ENCODE peak calls at places on chromosome X, in five cellular contexts. One of them, this sample, is unnamed.
A peak's percentile ranks its signal among the peaks of the same experiment; 100 is the strongest.

GRCh38 chrX:19569121-19569805 is 54.0 kb upstream of the MAP3K15 start:
- DNase-seq in fibroblast of pulmonary artery: no peak
- DNase-seq in NCI-H1694 treated with DMSO at 0.1 percent for 48 hours: no peak
- DNase-seq in iPS DF 6.9: no peak
- DNase-seq in fibroblast of lung: no peak
- DNase-seq in this sample: no peak

GRCh38 chrX:71846429-71846828 is 64.2 kb upstream of the NHSL2 start:
- DNase-seq in iPS DF 6.9: no peak
- DNase-seq in fibroblast of lung: peak; percentile 37
- DNase-seq in fibroblast of pulmonary artery: peak; percentile 9
- DNase-seq in NCI-H1694 treated with DMSO at 0.1 percent for 48 hours: no peak
- DNase-seq in this sample: no peak

GRCh38 chrX:9682456-9682855 is 83.2 kb downstream of the GPR143 start:
- DNase-seq in fibroblast of pulmonary artery: peak; percentile 50
- DNase-seq in fibroblast of lung: peak; percentile 59
- DNase-seq in NCI-H1694 treated with DMSO at 0.1 percent for 48 hours: no peak
- DNase-seq in iPS DF 6.9: no peak
- DNase-seq in this sample: peak; percentile 15

GRCh38 chrX:103783971-103784370 is 7.3 kb downstream of the PLP1 start:
- DNase-seq in fibroblast of pulmonary artery: peak; percentile 24
- DNase-seq in NCI-H1694 treated with DMSO at 0.1 percent for 48 hours: no peak
- DNase-seq in iPS DF 6.9: no peak
- DNase-seq in fibroblast of lung: no peak
- DNase-seq in this sample: no peak

GRCh38 chrX:134761788-134762187 is 103.5 kb upstream of the PLAC1 start:
- DNase-seq in iPS DF 6.9: no peak
- DNase-seq in fibroblast of pulmonary artery: no peak
- DNase-seq in fibroblast of lung: peak; percentile 27
- DNase-seq in NCI-H1694 treated with DMSO at 0.1 percent for 48 hours: peak; percentile 28
- DNase-seq in this sample: no peak

GRCh38 chrX:105634180-105634579 is 188.2 kb upstream of the NRK start:
- DNase-seq in fibroblast of pulmonary artery: no peak
- DNase-seq in NCI-H1694 treated with DMSO at 0.1 percent for 48 hours: no peak
- DNase-seq in iPS DF 6.9: no peak
- DNase-seq in fibroblast of lung: no peak
- DNase-seq in this sample: no peak

GRCh38 chrX:9492901-9493300 is 28.0 kb downstream of the TBL1X start:
- DNase-seq in iPS DF 6.9: no peak
- DNase-seq in NCI-H1694 treated with DMSO at 0.1 percent for 48 hours: no peak
- DNase-seq in fibroblast of pulmonary artery: no peak
- DNase-seq in fibroblast of lung: no peak
- DNase-seq in this sample: no peak

GRCh38 chrX:44305921-44306320 is 37.6 kb downstream of the EFHC2 start:
- DNase-seq in NCI-H1694 treated with DMSO at 0.1 percent for 48 hours: no peak
- DNase-seq in iPS DF 6.9: no peak
- DNase-seq in fibroblast of lung: peak; percentile 1
- DNase-seq in fibroblast of pulmonary artery: no peak
- DNase-seq in this sample: no peak

GRCh38 chrX:131944936-131945902 is 77.9 kb upstream of the STK26 start:
- DNase-seq in fibroblast of lung: no peak
- DNase-seq in fibroblast of pulmonary artery: no peak
- DNase-seq in NCI-H1694 treated with DMSO at 0.1 percent for 48 hours: no peak
- DNase-seq in iPS DF 6.9: no peak
- DNase-seq in this sample: no peak

GRCh38 chrX:100625985-100626491 is 10.6 kb downstream of the TSPAN6 start:
- DNase-seq in NCI-H1694 treated with DMSO at 0.1 percent for 48 hours: no peak
- DNase-seq in fibroblast of pulmonary artery: no peak
- DNase-seq in iPS DF 6.9: no peak
- DNase-seq in fibroblast of lung: no peak
- DNase-seq in this sample: no peak

GRCh38 chrX:127459784-127460183 is 592.4 kb downstream of the ACTRT1 start:
- DNase-seq in iPS DF 6.9: peak; percentile 5
- DNase-seq in NCI-H1694 treated with DMSO at 0.1 percent for 48 hours: peak; percentile 1
- DNase-seq in fibroblast of pulmonary artery: no peak
- DNase-seq in fibroblast of lung: no peak
- DNase-seq in this sample: no peak

GRCh38 chrX:112614640-112615039 is 65.1 kb downstream of the LHFPL1 start:
- DNase-seq in NCI-H1694 treated with DMSO at 0.1 percent for 48 hours: no peak
- DNase-seq in fibroblast of pulmonary artery: peak; percentile 6
- DNase-seq in fibroblast of lung: peak; percentile 1
- DNase-seq in iPS DF 6.9: peak; percentile 13
- DNase-seq in this sample: no peak

GRCh38 chrX:154074199-154074598 is 23.3 kb downstream of the MECP2 start:
- DNase-seq in iPS DF 6.9: no peak
- DNase-seq in NCI-H1694 treated with DMSO at 0.1 percent for 48 hours: no peak
- DNase-seq in fibroblast of lung: peak; percentile 44
- DNase-seq in fibroblast of pulmonary artery: peak; percentile 71
- DNase-seq in this sample: no peak

GRCh38 chrX:110156167-110156754 is 153.3 kb downstream of the TMEM164 start:
- DNase-seq in NCI-H1694 treated with DMSO at 0.1 percent for 48 hours: peak; percentile 18
- DNase-seq in fibroblast of lung: peak; percentile 25
- DNase-seq in fibroblast of pulmonary artery: no peak
- DNase-seq in iPS DF 6.9: no peak
- DNase-seq in this sample: no peak

GRCh38 chrX:38880460-38880859 is 79.2 kb downstream of the MID1IP1 start:
- DNase-seq in fibroblast of pulmonary artery: no peak
- DNase-seq in NCI-H1694 treated with DMSO at 0.1 percent for 48 hours: no peak
- DNase-seq in fibroblast of lung: no peak
- DNase-seq in iPS DF 6.9: no peak
- DNase-seq in this sample: no peak

GRCh38 chrX:29545878-29546277 is 669.5 kb upstream of the MAGEB2 start:
- DNase-seq in iPS DF 6.9: no peak
- DNase-seq in NCI-H1694 treated with DMSO at 0.1 percent for 48 hours: no peak
- DNase-seq in fibroblast of lung: no peak
- DNase-seq in fibroblast of pulmonary artery: no peak
- DNase-seq in this sample: no peak

GRCh38 chrX:71923516-71923915 is 12.9 kb downstream of the NHSL2 start:
- DNase-seq in fibroblast of pulmonary artery: no peak
- DNase-seq in NCI-H1694 treated with DMSO at 0.1 percent for 48 hours: peak; percentile 61
- DNase-seq in iPS DF 6.9: no peak
- DNase-seq in fibroblast of lung: peak; percentile 25
- DNase-seq in this sample: no peak

GRCh38 chrX:1169198-1169597 is 43.3 kb downstream of the CRLF2 start:
- DNase-seq in NCI-H1694 treated with DMSO at 0.1 percent for 48 hours: no peak
- DNase-seq in iPS DF 6.9: no peak
- DNase-seq in fibroblast of pulmonary artery: no peak
- DNase-seq in fibroblast of lung: no peak
- DNase-seq in this sample: no peak

GRCh38 chrX:39453847-39454645 is 643.7 kb downstream of the BCOR start:
- DNase-seq in fibroblast of lung: no peak
- DNase-seq in NCI-H1694 treated with DMSO at 0.1 percent for 48 hours: peak; percentile 94
- DNase-seq in iPS DF 6.9: no peak
- DNase-seq in fibroblast of pulmonary artery: no peak
- DNase-seq in this sample: no peak

GRCh38 chrX:95919605-95920004 is 765.0 kb upstream of the DIAPH2 start:
- DNase-seq in NCI-H1694 treated with DMSO at 0.1 percent for 48 hours: no peak
- DNase-seq in fibroblast of lung: no peak
- DNase-seq in iPS DF 6.9: no peak
- DNase-seq in fibroblast of pulmonary artery: no peak
- DNase-seq in this sample: no peak

GRCh38 chrX:55127692-55128091 is 38.9 kb downstream of the PAGE2 start:
- DNase-seq in fibroblast of lung: peak; percentile 20
- DNase-seq in fibroblast of pulmonary artery: peak; percentile 58
- DNase-seq in iPS DF 6.9: no peak
- DNase-seq in NCI-H1694 treated with DMSO at 0.1 percent for 48 hours: no peak
- DNase-seq in this sample: no peak

GRCh38 chrX:1932231-1932630 is 317.4 kb downstream of the ASMT start:
- DNase-seq in iPS DF 6.9: no peak
- DNase-seq in fibroblast of pulmonary artery: peak; percentile 83
- DNase-seq in NCI-H1694 treated with DMSO at 0.1 percent for 48 hours: no peak
- DNase-seq in fibroblast of lung: no peak
- DNase-seq in this sample: no peak

GRCh38 chrX:139930923-139931645 is 1.8 kb downstream of the ATP11C start:
- DNase-seq in iPS DF 6.9: no peak
- DNase-seq in NCI-H1694 treated with DMSO at 0.1 percent for 48 hours: peak; percentile 15
- DNase-seq in fibroblast of pulmonary artery: peak; percentile 8
- DNase-seq in fibroblast of lung: no peak
- DNase-seq in this sample: no peak

GRCh38 chrX:29419774-29420553 is 795.4 kb upstream of the MAGEB2 start:
- DNase-seq in iPS DF 6.9: no peak
- DNase-seq in NCI-H1694 treated with DMSO at 0.1 percent for 48 hours: no peak
- DNase-seq in fibroblast of pulmonary artery: peak; percentile 92
- DNase-seq in fibroblast of lung: peak; percentile 44
- DNase-seq in this sample: no peak

GRCh38 chrX:41561045-41561444 is 113.9 kb downstream of the NYX start:
- DNase-seq in fibroblast of pulmonary artery: peak; percentile 91
- DNase-seq in iPS DF 6.9: no peak
- DNase-seq in NCI-H1694 treated with DMSO at 0.1 percent for 48 hours: no peak
- DNase-seq in fibroblast of lung: peak; percentile 89
- DNase-seq in this sample: no peak

GRCh38 chrX:71871367-71871766 is 39.3 kb upstream of the NHSL2 start:
- DNase-seq in iPS DF 6.9: no peak
- DNase-seq in fibroblast of lung: no peak
- DNase-seq in fibroblast of pulmonary artery: peak; percentile 26
- DNase-seq in NCI-H1694 treated with DMSO at 0.1 percent for 48 hours: no peak
- DNase-seq in this sample: no peak

GRCh38 chrX:70301716-70302115 is 11.8 kb downstream of the KIF4A start:
- DNase-seq in NCI-H1694 treated with DMSO at 0.1 percent for 48 hours: no peak
- DNase-seq in fibroblast of lung: peak; percentile 24
- DNase-seq in fibroblast of pulmonary artery: peak; percentile 68
- DNase-seq in iPS DF 6.9: no peak
- DNase-seq in this sample: no peak

GRCh38 chrX:44483965-44484606 is 58.6 kb downstream of the FUNDC1 start:
- DNase-seq in fibroblast of lung: no peak
- DNase-seq in iPS DF 6.9: no peak
- DNase-seq in NCI-H1694 treated with DMSO at 0.1 percent for 48 hours: no peak
- DNase-seq in fibroblast of pulmonary artery: no peak
- DNase-seq in this sample: no peak

GRCh38 chrX:54509401-54509800 is 13.4 kb upstream of the FGD1 start:
- DNase-seq in fibroblast of pulmonary artery: peak; percentile 67
- DNase-seq in iPS DF 6.9: no peak
- DNase-seq in NCI-H1694 treated with DMSO at 0.1 percent for 48 hours: no peak
- DNase-seq in fibroblast of lung: no peak
- DNase-seq in this sample: no peak

GRCh38 chrX:131734621-131735020 is 190.7 kb downstream of the OR13H1 start:
- DNase-seq in fibroblast of lung: no peak
- DNase-seq in NCI-H1694 treated with DMSO at 0.1 percent for 48 hours: no peak
- DNase-seq in iPS DF 6.9: no peak
- DNase-seq in fibroblast of pulmonary artery: no peak
- DNase-seq in this sample: no peak